ENCODE peak calls at places on chromosomes 5 and 9, in four cellular contexts. B is IMR-90, U is spleen, Y is HCT116. E is an unnamed sample.

GRCh38 chr5:151218177-151218576 is 5.7 kb downstream of the CCDC69 start:
- DNase-seq in U (no peak), Y (no peak), B (no peak), E (no peak)

GRCh38 chr5:36270175-36270574 is 28.4 kb upstream of the NADK2 start:
- DNase-seq in U (no peak), B (no peak), Y (no peak), E (no peak)

GRCh38 chr5:77418601-77419591 is 73.2 kb downstream of the WDR41 start:
- DNase-seq in U (no peak), Y (no peak), B (peak; percentile 45), E (no peak)

GRCh38 chr9:84187090-84187489 is 153.5 kb downstream of the SLC28A3 start:
- DNase-seq in B (no peak), U (no peak), Y (no peak), E (no peak)

GRCh38 chr5:124706729-124707361 is 39.6 kb downstream of the ZNF608 start:
- DNase-seq in B (peak; percentile 58), U (no peak), Y (no peak), E (no peak)

GRCh38 chr9:35618854-35619799 is 914 bp upstream of the CD72 start:
- DNase-seq in B (peak; percentile 21), U (peak; percentile 93), Y (no peak), E (no peak)

GRCh38 chr5:11770310-11770709 is 133.9 kb downstream of the CTNND2 start:
- DNase-seq in Y (no peak), U (no peak), B (no peak), E (no peak)

GRCh38 chr9:70635790-70636189 is 221.3 kb upstream of the KLF9 start:
- DNase-seq in B (no peak), Y (no peak), U (no peak), E (no peak)

GRCh38 chr5:65695162-65695755 is 26.6 kb downstream of the SGTB start:
- DNase-seq in B (no peak), U (no peak), Y (no peak), E (no peak)

GRCh38 chr9:96219615-96220257 is 82.2 kb downstream of the HSD17B3 start:
- DNase-seq in Y (no peak), U (peak; percentile 81), B (no peak), E (no peak)

GRCh38 chr9:127175764-127176163 is 53.3 kb upstream of the ANGPTL2 start:
- DNase-seq in U (no peak), B (no peak), Y (no peak), E (no peak)

GRCh38 chr5:96402500-96402899 is 30.5 kb downstream of the PCSK1 start:
- DNase-seq in B (no peak), U (no peak), Y (no peak), E (no peak)

GRCh38 chr9:112774006-112774996 is 23.7 kb downstream of the SNX30 start:
- DNase-seq in B (no peak), Y (no peak), U (no peak), E (no peak)

GRCh38 chr5:77322406-77322805 is 111.9 kb downstream of the PDE8B start:
- DNase-seq in B (no peak), Y (no peak), U (no peak), E (no peak)

GRCh38 chr5:142684508-142685031 is 1.3 kb downstream of the FGF1 start:
- DNase-seq in Y (no peak), U (no peak), B (peak; percentile 33), E (no peak)

GRCh38 chr5:120088831-120089230 is 375.3 kb upstream of the PRR16 start:
- DNase-seq in B (no peak), Y (no peak), U (no peak), E (no peak)

GRCh38 chr9:113471143-113471542 is 7.6 kb downstream of the RGS3 start:
- DNase-seq in U (no peak), Y (no peak), B (no peak), E (no peak)

GRCh38 chr5:149271717-149272558 is at the start of gene AFAP1L1:
- DNase-seq in Y (peak; percentile 23), B (peak; percentile 46), U (peak; percentile 80), E (no peak)
- TF ChIP-seq POLR2A in Y (no peak), B (no peak), U (no peak), E (no peak)

GRCh38 chr9:33815781-33816180 is 1.2 kb upstream of the UBE2R2 start:
- DNase-seq in U (no peak), B (no peak), Y (no peak), E (no peak)

GRCh38 chr9:33817327-33818166 is 587 bp downstream of the UBE2R2 start:
- DNase-seq in U (peak; percentile 90), B (peak; percentile 70), Y (no peak), E (no peak)

GRCh38 chr9:33816327-33817252 is at the start of gene UBE2R2:
- DNase-seq in B (peak; percentile 86), U (peak; percentile 97), Y (peak; percentile 84), E (peak; percentile 97)

GRCh38 chr9:33813712-33814641 is 3.0 kb upstream of the UBE2R2 start:
- DNase-seq in B (peak; percentile 90), Y (peak; percentile 73), U (no peak), E (no peak)

DNA sequence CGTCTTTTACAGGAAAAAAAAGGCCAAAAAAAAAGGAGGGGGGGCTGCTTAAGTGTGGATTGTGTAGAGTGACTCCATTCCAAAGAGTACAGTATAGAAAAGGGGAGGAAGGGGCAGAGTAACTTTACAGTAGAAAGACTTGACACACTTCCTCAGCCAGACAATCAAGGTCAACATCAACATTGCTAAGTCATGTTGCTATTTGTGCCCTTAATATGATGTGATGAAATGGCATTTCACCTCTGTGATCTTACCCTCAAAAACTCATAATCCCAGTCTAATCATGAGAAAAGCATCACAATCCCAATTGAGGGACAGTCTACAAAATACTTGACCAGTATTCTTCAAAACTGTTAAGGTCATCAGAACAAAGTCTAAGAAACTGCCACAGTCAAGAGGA is 2.1 kb upstream of the UBE2R2 start:
- DNase-seq in B (no peak), U (no peak), Y (no peak), E (no peak)
- H3K4me3 ChIP-seq in B (no peak overlapping the region), U (no peak overlapping the region), Y (no peak overlapping the region), E (no peak overlapping the region)

DNA sequence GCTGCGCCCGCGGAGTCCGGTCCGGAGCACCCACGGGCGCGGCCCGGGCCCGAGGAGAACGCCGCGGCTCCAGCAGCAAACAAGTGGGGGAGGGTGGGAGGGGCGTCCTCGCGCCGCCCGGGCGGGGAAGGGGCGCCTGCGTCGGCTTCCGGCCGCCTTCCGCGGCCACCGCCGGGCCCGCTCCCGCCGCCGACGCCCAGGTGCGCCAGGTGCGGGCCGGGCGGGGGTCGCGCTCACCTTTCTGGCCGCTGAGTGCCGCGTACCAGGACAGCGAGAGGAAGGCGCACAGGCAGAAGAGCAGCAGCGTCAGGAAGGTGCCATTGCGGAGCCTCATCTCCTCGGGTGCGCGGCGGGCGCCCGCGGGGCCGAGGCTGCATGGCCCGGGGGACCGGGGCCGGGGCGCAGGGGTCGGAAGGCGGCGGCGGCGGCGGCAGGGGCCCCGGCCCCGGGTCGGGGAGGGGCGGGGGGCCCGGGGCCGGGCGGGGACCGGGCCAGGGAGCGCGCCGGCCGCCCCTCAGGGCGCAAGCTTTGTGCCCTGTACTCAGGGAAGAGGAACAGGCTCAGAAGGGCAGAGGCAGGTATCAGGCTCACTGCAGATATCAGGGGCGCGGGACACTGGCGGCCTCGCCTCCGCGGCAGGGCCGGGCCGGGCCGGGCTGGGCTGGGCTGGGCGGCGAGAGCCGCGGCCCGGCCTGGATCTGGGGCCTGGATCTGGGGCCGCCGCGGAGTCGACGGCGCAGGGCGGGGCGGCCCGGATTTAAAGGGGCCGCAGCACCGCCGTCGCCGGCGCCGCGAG is at the start of gene MGAT4B:
- DNase-seq in B (peak; percentile 70), Y (no peak), U (peak; percentile 94), E (no peak)
- TF ChIP-seq POLR2A in B (peak; percentile 57), Y (peak; percentile 68), U (no peak), E (no peak)

GRCh38 chr9:4985376-4986266 is 549 bp downstream of the JAK2 start:
- DNase-seq in U (peak; percentile 83), B (peak; percentile 45), Y (peak; percentile 4), E (no peak)

GRCh38 chr9:4987996-4988421 is 2.9 kb downstream of the JAK2 start:
- DNase-seq in B (peak; percentile 66), U (no peak), Y (peak; percentile 48), E (no peak)

GRCh38 chr9:4984571-4985375 is at the start of gene JAK2:
- DNase-seq in B (peak; percentile 93), U (peak; percentile 97), Y (peak; percentile 80), E (peak; percentile 97)

GRCh38 chr9:4986783-4987182 is 1.7 kb downstream of the JAK2 start:
- DNase-seq in U (no peak), B (no peak), Y (no peak), E (no peak)

DNA sequence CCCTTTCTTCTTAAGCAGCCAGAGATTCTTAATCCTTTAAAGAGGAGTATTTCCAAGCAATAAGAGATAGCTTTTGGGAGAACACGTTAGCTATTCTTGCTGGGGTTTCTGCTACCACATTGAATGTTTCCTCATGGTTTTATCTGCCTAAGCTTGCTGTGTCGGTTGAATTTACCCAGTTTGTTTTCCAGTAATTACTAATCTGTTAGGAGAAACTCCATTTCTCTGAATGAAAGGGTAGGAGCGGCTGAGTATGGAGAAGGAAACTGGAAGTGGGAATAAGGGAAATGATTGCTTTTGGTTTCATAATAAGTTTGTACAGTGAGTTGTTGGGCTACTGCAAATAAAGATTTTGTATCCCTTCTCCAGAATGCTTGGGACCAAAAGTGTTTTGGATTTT is 1.2 kb downstream of the JAK2 start:
- DNase-seq in Y (no peak), B (peak; percentile 13), U (no peak), E (no peak)
- H3K4me3 ChIP-seq in Y (peak overlapping the region; percentile 67), B (peak overlapping the region; percentile 64), U (peak overlapping the region; percentile 78), E (peak overlapping the region; percentile 83)

GRCh38 chr5:69167488-69167845 is 517 bp downstream of the CCNB1 start:
- DNase-seq in Y (no peak), U (no peak), B (no peak), E (no peak)

GRCh38 chr5:69170969-69171368 is 4.0 kb downstream of the CCNB1 start:
- DNase-seq in Y (no peak), B (no peak), U (no peak), E (no peak)

DNA sequence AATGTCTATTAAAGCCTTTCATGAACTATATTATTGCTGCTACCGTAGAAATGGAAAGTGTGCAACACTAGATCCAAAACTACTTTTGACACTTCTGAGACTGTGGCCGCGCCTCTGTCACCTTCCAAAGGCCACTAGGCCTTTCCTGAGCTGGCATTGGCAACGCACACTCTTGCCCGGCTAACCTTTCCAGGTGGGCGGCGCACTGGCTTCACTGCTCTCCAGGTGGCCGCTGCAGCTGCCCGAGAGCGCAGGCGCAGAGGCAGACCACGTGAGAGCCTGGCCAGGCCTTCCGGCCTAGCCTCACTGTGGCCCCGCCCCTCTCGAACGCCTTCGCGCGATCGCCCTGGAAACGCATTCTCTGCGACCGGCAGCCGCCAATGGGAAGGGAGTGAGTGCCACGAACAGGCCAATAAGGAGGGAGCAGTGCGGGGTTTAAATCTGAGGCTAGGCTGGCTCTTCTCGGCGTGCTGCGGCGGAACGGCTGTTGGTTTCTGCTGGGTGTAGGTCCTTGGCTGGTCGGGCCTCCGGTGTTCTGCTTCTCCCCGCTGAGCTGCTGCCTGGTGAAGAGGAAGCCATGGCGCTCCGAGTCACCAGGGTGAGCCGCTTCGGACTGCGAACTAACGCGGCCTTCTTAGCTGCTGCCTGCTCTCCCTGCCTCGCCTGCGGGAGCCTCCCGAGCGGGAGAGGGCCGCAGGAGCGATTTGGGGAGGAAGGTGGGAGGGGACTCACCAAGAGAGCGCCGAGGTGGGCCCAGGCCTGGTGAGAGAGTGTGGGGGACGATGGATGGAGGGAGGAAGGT is at the start of gene CCNB1:
- DNase-seq in U (peak; percentile 100), B (peak; percentile 94), Y (peak; percentile 96), E (peak; percentile 99)
- TF ChIP-seq POLR2A in U (no peak), B (peak; percentile 67), Y (peak; percentile 82), E (no peak)